ENCODE peak calls at places on chromosomes 11 and 22, in six cellular contexts. One of them, this sample, is unnamed.

GRCh38 chr11:76190376-76190775 is 15.9 kb downstream of the WNT11 start:
- DNase-seq in GM12891: no peak
- DNase-seq in K562: no peak
- DNase-seq in prostate gland: no peak
- DNase-seq in endothelial cell of umbilical vein: no peak
- DNase-seq in upper lobe of left lung: no peak
- DNase-seq in this sample: no peak

GRCh38 chr11:91630916-91631673 is 593.5 kb upstream of the FAT3 start:
- DNase-seq in GM12891: no peak
- DNase-seq in K562: no peak
- DNase-seq in prostate gland: no peak
- DNase-seq in endothelial cell of umbilical vein: no peak
- DNase-seq in upper lobe of left lung: no peak
- DNase-seq in this sample: no peak

GRCh38 chr11:107840120-107840479 is 18.5 kb downstream of the SLC35F2 start:
- DNase-seq in GM12891: no peak
- DNase-seq in K562: no peak
- DNase-seq in prostate gland: peak
- DNase-seq in endothelial cell of umbilical vein: no peak
- DNase-seq in upper lobe of left lung: no peak
- DNase-seq in this sample: no peak

GRCh38 chr11:82865841-82866240 is 34.4 kb downstream of the PRCP start:
- DNase-seq in GM12891: no peak
- DNase-seq in K562: no peak
- DNase-seq in prostate gland: no peak
- DNase-seq in endothelial cell of umbilical vein: no peak
- DNase-seq in upper lobe of left lung: no peak
- DNase-seq in this sample: no peak

GRCh38 chr11:17275376-17276235 is 933 bp upstream of the NUCB2 start:
- DNase-seq in GM12891: no peak
- DNase-seq in K562: no peak
- DNase-seq in prostate gland: no peak
- DNase-seq in endothelial cell of umbilical vein: no peak
- DNase-seq in upper lobe of left lung: no peak
- DNase-seq in this sample: no peak

GRCh38 chr11:134626032-134626431 is 214.0 kb upstream of the B3GAT1 start:
- DNase-seq in GM12891: no peak
- DNase-seq in K562: no peak
- DNase-seq in prostate gland: no peak
- DNase-seq in endothelial cell of umbilical vein: no peak
- DNase-seq in upper lobe of left lung: no peak
- DNase-seq in this sample: no peak

GRCh38 chr11:59062602-59063529 is 23.2 kb upstream of the GLYATL1B start:
- DNase-seq in GM12891: no peak
- DNase-seq in K562: no peak
- DNase-seq in prostate gland: no peak
- DNase-seq in endothelial cell of umbilical vein: no peak
- DNase-seq in upper lobe of left lung: peak
- DNase-seq in this sample: no peak

GRCh38 chr11:130499828-130500227 is 51.4 kb downstream of the ADAMTS15 start:
- DNase-seq in GM12891: no peak
- DNase-seq in K562: no peak
- DNase-seq in prostate gland: no peak
- DNase-seq in endothelial cell of umbilical vein: no peak
- DNase-seq in upper lobe of left lung: no peak
- DNase-seq in this sample: no peak

GRCh38 chr11:9535189-9535781 is 38.2 kb upstream of the WEE1 start:
- DNase-seq in GM12891: no peak
- DNase-seq in K562: peak
- DNase-seq in prostate gland: peak
- DNase-seq in endothelial cell of umbilical vein: peak
- DNase-seq in upper lobe of left lung: peak
- DNase-seq in this sample: peak

GRCh38 chr22:37607010-37607911 is 1.4 kb upstream of the GGA1 start:
- DNase-seq in GM12891: peak
- DNase-seq in K562: peak
- DNase-seq in prostate gland: peak
- DNase-seq in endothelial cell of umbilical vein: peak
- DNase-seq in upper lobe of left lung: peak
- DNase-seq in this sample: peak

GRCh38 chr11:104609297-104609696 is 289.0 kb downstream of the CASP12 start:
- DNase-seq in GM12891: peak
- DNase-seq in K562: no peak
- DNase-seq in prostate gland: peak
- DNase-seq in endothelial cell of umbilical vein: peak
- DNase-seq in upper lobe of left lung: no peak
- DNase-seq in this sample: no peak

GRCh38 chr11:69530278-69531070 is 49.0 kb downstream of the LINC01488 start:
- DNase-seq in GM12891: no peak
- DNase-seq in K562: no peak
- DNase-seq in prostate gland: no peak
- DNase-seq in endothelial cell of umbilical vein: no peak
- DNase-seq in upper lobe of left lung: no peak
- DNase-seq in this sample: peak

GRCh38 chr11:12287009-12287373 is 90.4 kb upstream of the PARVA start:
- DNase-seq in GM12891: no peak
- DNase-seq in K562: no peak
- DNase-seq in prostate gland: peak
- DNase-seq in endothelial cell of umbilical vein: peak
- DNase-seq in upper lobe of left lung: no peak
- DNase-seq in this sample: peak

GRCh38 chr11:112793416-112793815 is 167.8 kb upstream of the NCAM1 start:
- DNase-seq in GM12891: no peak
- DNase-seq in K562: no peak
- DNase-seq in prostate gland: no peak
- DNase-seq in endothelial cell of umbilical vein: no peak
- DNase-seq in upper lobe of left lung: no peak
- DNase-seq in this sample: no peak

GRCh38 chr11:85918910-85919794 is 64.0 kb downstream of the CCDC83 start:
- DNase-seq in GM12891: no peak
- DNase-seq in K562: no peak
- DNase-seq in prostate gland: no peak
- DNase-seq in endothelial cell of umbilical vein: no peak
- DNase-seq in upper lobe of left lung: no peak
- DNase-seq in this sample: no peak

GRCh38 chr11:81192516-81192915 is 1541.1 kb downstream of the FAM181B start:
- DNase-seq in GM12891: no peak
- DNase-seq in K562: no peak
- DNase-seq in prostate gland: no peak
- DNase-seq in endothelial cell of umbilical vein: no peak
- DNase-seq in upper lobe of left lung: no peak
- DNase-seq in this sample: no peak

GRCh38 chr11:60937144-60937527 is 12.9 kb downstream of the TMEM132A start:
- DNase-seq in GM12891: no peak
- DNase-seq in K562: no peak
- DNase-seq in prostate gland: no peak
- DNase-seq in endothelial cell of umbilical vein: peak
- DNase-seq in upper lobe of left lung: no peak
- DNase-seq in this sample: no peak

GRCh38 chr11:18384157-18384641 is 10.2 kb upstream of the LDHA start:
- DNase-seq in GM12891: no peak
- DNase-seq in K562: peak
- DNase-seq in prostate gland: peak
- DNase-seq in endothelial cell of umbilical vein: peak
- DNase-seq in upper lobe of left lung: no peak
- DNase-seq in this sample: peak

GRCh38 chr11:133064152-133064877 is 468.0 kb downstream of the OPCML start:
- DNase-seq in GM12891: peak
- DNase-seq in K562: peak
- DNase-seq in prostate gland: no peak
- DNase-seq in endothelial cell of umbilical vein: peak
- DNase-seq in upper lobe of left lung: peak
- DNase-seq in this sample: peak

GRCh38 chr11:86181379-86181778 is 63.2 kb upstream of the EED start:
- DNase-seq in GM12891: no peak
- DNase-seq in K562: no peak
- DNase-seq in prostate gland: no peak
- DNase-seq in endothelial cell of umbilical vein: no peak
- DNase-seq in upper lobe of left lung: no peak
- DNase-seq in this sample: no peak

GRCh38 chr11:62601364-62602140 is at the start of gene MTA2:
- DNase-seq in GM12891: peak
- DNase-seq in K562: peak
- DNase-seq in prostate gland: peak
- DNase-seq in endothelial cell of umbilical vein: peak
- DNase-seq in upper lobe of left lung: peak
- DNase-seq in this sample: peak
- TF ChIP-seq POLR2A in GM12891: peak
- TF ChIP-seq POLR2A in K562: peak
- TF ChIP-seq POLR2A in prostate gland: peak
- TF ChIP-seq POLR2A in endothelial cell of umbilical vein: peak
- TF ChIP-seq POLR2A in upper lobe of left lung: peak
- TF ChIP-seq POLR2A in this sample: peak

DNA sequence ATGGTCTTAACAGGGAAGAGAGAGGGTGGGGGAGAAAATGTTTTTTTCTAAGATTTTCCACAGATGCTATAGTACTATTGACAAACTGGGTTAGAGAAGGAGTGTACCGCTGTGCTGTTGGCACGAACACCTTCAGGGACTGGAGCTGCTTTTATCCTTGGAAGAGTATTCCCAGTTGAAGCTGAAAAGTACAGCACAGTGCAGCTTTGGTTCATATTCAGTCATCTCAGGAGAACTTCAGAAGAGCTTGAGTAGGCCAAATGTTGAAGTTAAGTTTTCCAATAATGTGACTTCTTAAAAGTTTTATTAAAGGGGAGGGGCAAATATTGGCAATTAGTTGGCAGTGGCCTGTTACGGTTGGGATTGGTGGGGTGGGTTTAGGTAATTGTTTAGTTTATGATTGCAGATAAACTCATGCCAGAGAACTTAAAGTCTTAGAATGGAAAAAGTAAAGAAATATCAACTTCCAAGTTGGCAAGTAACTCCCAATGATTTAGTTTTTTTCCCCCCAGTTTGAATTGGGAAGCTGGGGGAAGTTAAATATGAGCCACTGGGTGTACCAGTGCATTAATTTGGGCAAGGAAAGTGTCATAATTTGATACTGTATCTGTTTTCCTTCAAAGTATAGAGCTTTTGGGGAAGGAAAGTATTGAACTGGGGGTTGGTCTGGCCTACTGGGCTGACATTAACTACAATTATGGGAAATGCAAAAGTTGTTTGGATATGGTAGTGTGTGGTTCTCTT is 2.9 kb downstream of the MALAT1 start:
- DNase-seq in GM12891: no peak
- DNase-seq in K562: peak
- DNase-seq in prostate gland: no peak
- DNase-seq in endothelial cell of umbilical vein: peak
- DNase-seq in upper lobe of left lung: no peak
- DNase-seq in this sample: peak
- TF ChIP-seq POLR2AphosphoS5 in GM12891: peak
- TF ChIP-seq POLR2AphosphoS5 in K562: peak
- TF ChIP-seq POLR2AphosphoS5 in prostate gland: peak
- TF ChIP-seq POLR2AphosphoS5 in endothelial cell of umbilical vein: peak
- TF ChIP-seq POLR2AphosphoS5 in upper lobe of left lung: peak
- TF ChIP-seq POLR2AphosphoS5 in this sample: peak

GRCh38 chr11:65661599-65662246 is 993 bp downstream of the RELA start:
- DNase-seq in GM12891: no peak
- DNase-seq in K562: no peak
- DNase-seq in prostate gland: no peak
- DNase-seq in endothelial cell of umbilical vein: no peak
- DNase-seq in upper lobe of left lung: peak
- DNase-seq in this sample: peak

GRCh38 chr11:65663634-65664200 is 1.0 kb upstream of the RELA start:
- DNase-seq in GM12891: no peak
- DNase-seq in K562: peak
- DNase-seq in prostate gland: no peak
- DNase-seq in endothelial cell of umbilical vein: peak
- DNase-seq in upper lobe of left lung: peak
- DNase-seq in this sample: peak

GRCh38 chr11:65662247-65662801 is 392 bp downstream of the RELA start:
- DNase-seq in GM12891: no peak
- DNase-seq in K562: no peak
- DNase-seq in prostate gland: no peak
- DNase-seq in endothelial cell of umbilical vein: peak
- DNase-seq in upper lobe of left lung: no peak
- DNase-seq in this sample: no peak

GRCh38 chr11:65660038-65660437 is 2.7 kb downstream of the RELA start:
- DNase-seq in GM12891: no peak
- DNase-seq in K562: no peak
- DNase-seq in prostate gland: no peak
- DNase-seq in endothelial cell of umbilical vein: no peak
- DNase-seq in upper lobe of left lung: peak
- DNase-seq in this sample: no peak

GRCh38 chr11:65662802-65663633 is at the start of gene RELA:
- DNase-seq in GM12891: peak
- DNase-seq in K562: peak
- DNase-seq in prostate gland: peak
- DNase-seq in endothelial cell of umbilical vein: peak
- DNase-seq in upper lobe of left lung: peak
- DNase-seq in this sample: peak
- TF ChIP-seq POLR2A in GM12891: no peak
- TF ChIP-seq POLR2A in K562: peak
- TF ChIP-seq POLR2A in prostate gland: peak
- TF ChIP-seq POLR2A in endothelial cell of umbilical vein: peak
- TF ChIP-seq POLR2A in upper lobe of left lung: peak
- TF ChIP-seq POLR2A in this sample: peak

GRCh38 chr11:120137611-120138521 is at the start of gene TRIM29:
- DNase-seq in GM12891: peak
- DNase-seq in K562: peak
- DNase-seq in prostate gland: peak
- DNase-seq in endothelial cell of umbilical vein: no peak
- DNase-seq in upper lobe of left lung: no peak
- DNase-seq in this sample: peak
- TF ChIP-seq POLR2AphosphoS5 in GM12891: no peak
- TF ChIP-seq POLR2AphosphoS5 in K562: no peak
- TF ChIP-seq POLR2AphosphoS5 in prostate gland: peak
- TF ChIP-seq POLR2AphosphoS5 in endothelial cell of umbilical vein: no peak
- TF ChIP-seq POLR2AphosphoS5 in upper lobe of left lung: no peak
- TF ChIP-seq POLR2AphosphoS5 in this sample: no peak

DNA sequence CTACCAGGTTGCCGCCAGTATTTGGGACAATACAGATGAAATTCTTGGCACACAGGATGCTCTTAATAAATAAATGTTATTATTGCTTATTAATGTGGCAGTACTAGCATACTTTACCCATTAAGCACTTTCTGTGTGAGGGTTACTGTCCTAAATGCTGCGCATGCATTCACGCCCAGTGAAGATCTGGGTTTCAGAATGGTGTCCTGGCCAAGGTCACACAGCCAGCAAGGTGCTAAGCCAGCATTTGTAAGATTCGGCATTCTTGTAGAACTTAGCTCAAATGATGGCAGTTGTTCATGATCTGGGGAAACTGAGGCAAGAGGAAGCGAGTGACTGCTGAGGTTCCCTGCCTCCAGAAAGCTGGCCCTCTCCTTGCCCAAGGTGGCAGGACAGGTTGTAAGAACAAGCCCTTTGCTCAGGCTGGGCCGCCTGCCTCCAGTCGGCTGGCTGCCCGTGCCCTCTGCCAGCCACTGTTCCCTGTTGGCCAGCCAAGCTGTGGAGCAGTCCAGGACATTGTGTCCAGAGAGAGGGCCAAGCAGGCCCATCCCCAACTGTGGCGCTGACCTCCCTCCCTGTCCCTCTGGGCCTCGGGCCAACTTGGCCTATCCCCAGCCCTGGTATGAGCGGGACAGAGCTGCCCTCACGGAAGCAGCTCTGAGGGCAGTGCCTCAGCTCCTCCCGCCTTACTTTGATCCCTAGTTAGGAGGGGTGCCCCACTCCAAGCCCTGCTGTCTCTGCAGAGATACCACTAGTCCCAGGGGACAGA is 28.8 kb downstream of the TOB2 start:
- DNase-seq in GM12891: no peak
- DNase-seq in K562: no peak
- DNase-seq in prostate gland: peak
- DNase-seq in endothelial cell of umbilical vein: peak
- DNase-seq in upper lobe of left lung: peak
- DNase-seq in this sample: peak
- TF ChIP-seq POLR2A in GM12891: no peak
- TF ChIP-seq POLR2A in K562: no peak
- TF ChIP-seq POLR2A in prostate gland: peak
- TF ChIP-seq POLR2A in endothelial cell of umbilical vein: no peak
- TF ChIP-seq POLR2A in upper lobe of left lung: peak
- TF ChIP-seq POLR2A in this sample: peak

This sample was measured in sigmoid colon.